ENCODE peak calls at places on chromosome 17, in four cellular contexts. One of them, this sample, is unnamed.

GRCh38 chr17:74903671-74904070 is 10.2 kb upstream of the FADS6 start:
- DNase-seq in A549: no peak
- DNase-seq in HepG2: no peak
- DNase-seq in endothelial cell of umbilical vein: no peak
- DNase-seq in this sample: no peak

GRCh38 chr17:47914296-47914948 is 18.4 kb downstream of the SP2 start:
- DNase-seq in endothelial cell of umbilical vein: no peak
- DNase-seq in HepG2: no peak
- DNase-seq in A549: no peak
- DNase-seq in this sample: no peak

GRCh38 chr17:46013127-46013501 is 14.1 kb downstream of the STH start:
- DNase-seq in endothelial cell of umbilical vein: no peak
- DNase-seq in HepG2: peak; percentile 33
- DNase-seq in A549: no peak
- DNase-seq in this sample: no peak

GRCh38 chr17:65489413-65490170 is 71.9 kb downstream of the AXIN2 start:
- DNase-seq in HepG2: no peak
- DNase-seq in A549: no peak
- DNase-seq in endothelial cell of umbilical vein: no peak
- DNase-seq in this sample: no peak

GRCh38 chr17:30091771-30092170 is 24.8 kb upstream of the NSRP1 start:
- DNase-seq in endothelial cell of umbilical vein: peak; percentile 56
- DNase-seq in A549: no peak
- DNase-seq in HepG2: no peak
- DNase-seq in this sample: no peak

GRCh38 chr17:9432867-9433495 is 142.6 kb downstream of the STX8 start:
- DNase-seq in A549: no peak
- DNase-seq in HepG2: no peak
- DNase-seq in endothelial cell of umbilical vein: no peak
- DNase-seq in this sample: no peak

GRCh38 chr17:33369149-33369548 is 76.1 kb upstream of the ASIC2 start:
- DNase-seq in endothelial cell of umbilical vein: no peak
- DNase-seq in A549: no peak
- DNase-seq in HepG2: no peak
- DNase-seq in this sample: no peak

GRCh38 chr17:47704116-47704515 is 10.2 kb downstream of the TBKBP1 start:
- DNase-seq in endothelial cell of umbilical vein: no peak
- DNase-seq in HepG2: no peak
- DNase-seq in A549: no peak
- DNase-seq in this sample: peak; percentile 68

GRCh38 chr17:46159686-46160085 is 33.5 kb downstream of the KANSL1 start:
- DNase-seq in HepG2: no peak
- DNase-seq in endothelial cell of umbilical vein: no peak
- DNase-seq in A549: no peak
- DNase-seq in this sample: no peak

GRCh38 chr17:15393414-15393813 is 52.0 kb upstream of the TEKT3 start:
- DNase-seq in HepG2: no peak
- DNase-seq in endothelial cell of umbilical vein: no peak
- DNase-seq in A549: no peak
- DNase-seq in this sample: no peak

GRCh38 chr17:57109393-57110151 is 24.5 kb downstream of the AKAP1 start:
- DNase-seq in HepG2: no peak
- DNase-seq in endothelial cell of umbilical vein: no peak
- DNase-seq in A549: no peak
- DNase-seq in this sample: peak; percentile 41

GRCh38 chr17:9051561-9051960 is 30.3 kb downstream of the NTN1 start:
- DNase-seq in A549: no peak
- DNase-seq in HepG2: no peak
- DNase-seq in endothelial cell of umbilical vein: no peak
- DNase-seq in this sample: no peak

GRCh38 chr17:69418535-69418934 is 4.0 kb downstream of the MAP2K6 start:
- DNase-seq in HepG2: no peak
- DNase-seq in A549: no peak
- DNase-seq in endothelial cell of umbilical vein: peak; percentile 26
- DNase-seq in this sample: no peak

GRCh38 chr17:17402558-17402957 is 74.2 kb upstream of the MED9 start:
- DNase-seq in HepG2: peak; percentile 56
- DNase-seq in endothelial cell of umbilical vein: no peak
- DNase-seq in A549: no peak
- DNase-seq in this sample: no peak

GRCh38 chr17:59827721-59828477 is 64.8 kb downstream of the TUBD1 start:
- DNase-seq in A549: no peak
- DNase-seq in endothelial cell of umbilical vein: peak; percentile 31
- DNase-seq in HepG2: no peak
- DNase-seq in this sample: peak; percentile 22
- TF ChIP-seq POLR2A in A549: no peak
- TF ChIP-seq POLR2A in endothelial cell of umbilical vein: no peak
- TF ChIP-seq POLR2A in HepG2: no peak
- TF ChIP-seq POLR2A in this sample: no peak

GRCh38 chr17:7166873-7167272 is 12.3 kb downstream of the ASGR1 start:
- DNase-seq in endothelial cell of umbilical vein: no peak
- DNase-seq in A549: no peak
- DNase-seq in HepG2: no peak
- DNase-seq in this sample: no peak

GRCh38 chr17:7167832-7168231 is 11.3 kb downstream of the ASGR1 start:
- DNase-seq in endothelial cell of umbilical vein: no peak
- DNase-seq in A549: no peak
- DNase-seq in HepG2: peak; percentile 56
- DNase-seq in this sample: peak; percentile 32
- TF ChIP-seq MYC in endothelial cell of umbilical vein: no peak
- TF ChIP-seq MYC in A549: no peak
- TF ChIP-seq MYC in HepG2: no peak
- TF ChIP-seq MYC in this sample: no peak

GRCh38 chr17:36498155-36498554 is 11.7 kb downstream of the ZNHIT3 start:
- DNase-seq in A549: no peak
- DNase-seq in endothelial cell of umbilical vein: no peak
- DNase-seq in HepG2: no peak
- DNase-seq in this sample: no peak
- TF ChIP-seq POLR2A in A549: no peak
- TF ChIP-seq POLR2A in endothelial cell of umbilical vein: no peak
- TF ChIP-seq POLR2A in HepG2: peak; percentile 39
- TF ChIP-seq POLR2A in this sample: no peak

GRCh38 chr17:80751460-80752368 is 207.1 kb downstream of the RPTOR start:
- DNase-seq in endothelial cell of umbilical vein: no peak
- DNase-seq in A549: no peak
- DNase-seq in HepG2: peak; percentile 72
- DNase-seq in this sample: no peak
- TF ChIP-seq MYC in endothelial cell of umbilical vein: no peak
- TF ChIP-seq MYC in A549: no peak
- TF ChIP-seq MYC in HepG2: no peak
- TF ChIP-seq MYC in this sample: no peak

This sample was measured in NB4.